ENCODE peak calls at places on chromosomes 1 and 21, in six cellular contexts. Q is right lobe of liver; C is activated naive CD4-positive, alpha-beta T cell; D is HEK293T; W is Calu3; U is anterior cingulate cortex. B is an unnamed sample.

GRCh38 chr1:156152628-156153027 is 757 bp upstream of the SEMA4A start:
- DNase-seq in D (no peak), U (no peak), Q (no peak), C (no peak), W (no peak), B (no peak)

GRCh38 chr1:245092638-245092976 is 62.2 kb upstream of the KIF26B start:
- DNase-seq in W (no peak), C (no peak), D (no peak), Q (no peak), U (no peak), B (no peak)

GRCh38 chr1:151056574-151056973 is 2.8 kb downstream of the CDC42SE1 start:
- DNase-seq in U (no peak), W (no peak), D (no peak), C (no peak), Q (no peak), B (no peak)

GRCh38 chr1:203621559-203622130 is 5.0 kb upstream of the ATP2B4 start:
- DNase-seq in Q (no peak), C (no peak), W (no peak), D (no peak), U (no peak), B (no peak)

GRCh38 chr1:165763442-165763841 is 5.2 kb downstream of the TMCO1 start:
- DNase-seq in W (no peak), C (no peak), Q (no peak), U (no peak), D (no peak), B (no peak)

GRCh38 chr1:56216173-56216572 is 363.2 kb downstream of the PLPP3 start:
- DNase-seq in W (no peak), U (peak; percentile 1), C (no peak), Q (no peak), D (no peak), B (no peak)

GRCh38 chr1:27591622-27592021 is 12.3 kb downstream of the AHDC1 start:
- DNase-seq in U (no peak), D (no peak), Q (no peak), C (no peak), W (no peak), B (no peak)

GRCh38 chr1:245181123-245181522 is 26.3 kb downstream of the KIF26B start:
- DNase-seq in C (no peak), D (no peak), U (no peak), W (no peak), Q (no peak), B (no peak)

GRCh38 chr21:38920631-38921398 is 115.1 kb downstream of the ETS2 start:
- DNase-seq in W (no peak), D (no peak), C (no peak), U (no peak), Q (no peak), B (no peak)

GRCh38 chr1:70553192-70553956 is 142.3 kb downstream of the CTH start:
- DNase-seq in C (no peak), Q (no peak), W (no peak), U (no peak), D (no peak), B (no peak)

GRCh38 chr1:213686983-213687382 is 300.8 kb upstream of the PROX1 start:
- DNase-seq in U (no peak), D (no peak), C (no peak), W (no peak), Q (no peak), B (no peak)

GRCh38 chr1:244757091-244757939 is 78.1 kb upstream of the COX20 start:
- DNase-seq in D (no peak), Q (no peak), W (no peak), C (no peak), U (no peak), B (no peak)

GRCh38 chr1:47244339-47244862 is 12.4 kb upstream of the TAL1 start:
- DNase-seq in W (no peak), C (no peak), D (no peak), U (no peak), Q (no peak), B (no peak)